ENCODE peak calls at places on chromosomes 4 and X, in nine cellular contexts. L is mammary epithelial cell; G is keratinocyte; K is adrenal gland; U is neural progenitor cell; X is CD8-positive, alpha-beta T cell; T is esophagus squamous epithelium; P is heart right ventricle; S is GM23248. A is an unnamed sample.

GRCh38 chrX:116872931-116873330 is 410.2 kb upstream of the CT83 start:
- DNase-seq in L (no peak), G (no peak), K (no peak), U (no peak), X (no peak), T (no peak), P (no peak), S (peak), A (peak)

GRCh38 chrX:148380107-148380506 is 120.3 kb upstream of the AFF2 start:
- DNase-seq in L (no peak), G (no peak), K (no peak), U (no peak), X (no peak), T (no peak), P (no peak), S (no peak), A (no peak)

GRCh38 chrX:153869473-153870287 is 16.3 kb downstream of the L1CAM start:
- DNase-seq in L (no peak), G (no peak), K (no peak), U (no peak), X (no peak), T (no peak), P (no peak), S (no peak), A (no peak)

GRCh38 chrX:51614353-51614752 is 4.4 kb downstream of the CENPVL3 start:
- DNase-seq in L (peak), G (no peak), K (no peak), U (peak), X (no peak), T (no peak), P (no peak), S (peak), A (peak)

GRCh38 chr4:156568041-156568440 is 403.6 kb downstream of the PDGFC start:
- DNase-seq in L (peak), G (no peak), K (no peak), U (peak), X (no peak), T (no peak), P (no peak), S (peak), A (no peak)

GRCh38 chr4:73446336-73446938 is 10.4 kb downstream of the AFP start:
- DNase-seq in L (peak), G (peak), K (peak), U (peak), X (no peak), T (no peak), P (no peak), S (peak), A (peak)

GRCh38 chr4:122764808-122765189 is 32.3 kb downstream of the BBS12 start:
- DNase-seq in L (peak), G (no peak), K (no peak), U (no peak), X (no peak), T (no peak), P (no peak), S (peak), A (no peak)

GRCh38 chr4:172688536-172688935 is 480.1 kb upstream of the GALNT7 start:
- DNase-seq in L (no peak), G (no peak), K (no peak), U (no peak), X (no peak), T (no peak), P (no peak), S (no peak), A (no peak)

GRCh38 chrX:115367455-115367854 is 77.9 kb downstream of the LUZP4 start:
- DNase-seq in L (peak), G (no peak), K (no peak), U (no peak), X (no peak), T (no peak), P (no peak), S (peak), A (peak)

GRCh38 chrX:9885150-9885549 is 82.0 kb upstream of the CLDN34 start:
- DNase-seq in L (no peak), G (no peak), K (peak), U (peak), X (peak), T (no peak), P (peak), S (peak), A (peak)

GRCh38 chr4:1604181-1604705 is 79.9 kb downstream of the FAM53A start:
- DNase-seq in L (no peak), G (no peak), K (no peak), U (no peak), X (no peak), T (no peak), P (no peak), S (peak), A (no peak)

GRCh38 chr4:76210502-76210901 is 3.1 kb downstream of the SCARB2 start:
- DNase-seq in L (no peak), G (no peak), K (no peak), U (no peak), X (no peak), T (no peak), P (no peak), S (peak), A (no peak)

GRCh38 chr4:1714303-1715001 is 2.3 kb upstream of the SLBP start:
- DNase-seq in L (no peak), G (no peak), K (no peak), U (no peak), X (no peak), T (no peak), P (no peak), S (peak), A (no peak)

GRCh38 chr4:25903905-25904747 is 9.9 kb upstream of the SMIM20 start:
- DNase-seq in L (no peak), G (no peak), K (no peak), U (no peak), X (no peak), T (no peak), P (no peak), S (peak), A (no peak)

GRCh38 chr4:25904748-25905082 is 9.3 kb upstream of the SMIM20 start:
- DNase-seq in L (no peak), G (no peak), K (no peak), U (no peak), X (no peak), T (no peak), P (no peak), S (no peak), A (no peak)

GRCh38 chr4:25896782-25897539 is 17.1 kb upstream of the SMIM20 start:
- DNase-seq in L (no peak), G (no peak), K (no peak), U (no peak), X (no peak), T (no peak), P (no peak), S (no peak), A (no peak)

GRCh38 chr4:25900310-25900709 is 13.7 kb upstream of the SMIM20 start:
- DNase-seq in L (no peak), G (no peak), K (no peak), U (no peak), X (no peak), T (no peak), P (no peak), S (peak), A (no peak)

GRCh38 chr4:25900901-25901500 is 13.0 kb upstream of the SMIM20 start:
- DNase-seq in L (no peak), G (no peak), K (no peak), U (no peak), X (no peak), T (no peak), P (no peak), S (no peak), A (no peak)
- H3K4me3 ChIP-seq in L (no peak), G (no peak), K (no peak), U (no peak), X (no peak), T (no peak), P (no peak), S (no peak), A (no peak)

GRCh38 chr4:140735779-140736391 is 20.3 kb downstream of the TBC1D9 start:
- DNase-seq in L (no peak), G (no peak), K (no peak), U (no peak), X (no peak), T (no peak), P (no peak), S (no peak), A (no peak)
- H3K27ac ChIP-seq in L (no peak), G (no peak), K (no peak), U (no peak), X (no peak), T (no peak), P (no peak), S (no peak), A (no peak)

GRCh38 chr4:385934-386707 is 48.5 kb downstream of the ZNF141 start:
- DNase-seq in L (no peak), G (no peak), K (no peak), U (no peak), X (no peak), T (no peak), P (no peak), S (no peak), A (no peak)

GRCh38 chr4:384311-385010 is 46.8 kb downstream of the ZNF141 start:
- DNase-seq in L (no peak), G (no peak), K (no peak), U (no peak), X (no peak), T (no peak), P (no peak), S (no peak), A (no peak)

GRCh38 chr4:386708-387105 is 49.1 kb downstream of the ZNF141 start:
- DNase-seq in L (no peak), G (no peak), K (no peak), U (no peak), X (no peak), T (no peak), P (no peak), S (no peak), A (no peak)
- H3K4me3 ChIP-seq in L (no peak), G (no peak), K (no peak), U (no peak), X (peak), T (no peak), P (no peak), S (no peak), A (peak)

GRCh38 chr4:7862561-7863200 is 77.0 kb downstream of the AFAP1 start:
- DNase-seq in L (no peak), G (no peak), K (no peak), U (peak), X (no peak), T (no peak), P (no peak), S (no peak), A (no peak)
- H3K27ac ChIP-seq in L (no peak), G (no peak), K (no peak), U (peak), X (no peak), T (peak), P (no peak), S (peak), A (no peak)

DNA sequence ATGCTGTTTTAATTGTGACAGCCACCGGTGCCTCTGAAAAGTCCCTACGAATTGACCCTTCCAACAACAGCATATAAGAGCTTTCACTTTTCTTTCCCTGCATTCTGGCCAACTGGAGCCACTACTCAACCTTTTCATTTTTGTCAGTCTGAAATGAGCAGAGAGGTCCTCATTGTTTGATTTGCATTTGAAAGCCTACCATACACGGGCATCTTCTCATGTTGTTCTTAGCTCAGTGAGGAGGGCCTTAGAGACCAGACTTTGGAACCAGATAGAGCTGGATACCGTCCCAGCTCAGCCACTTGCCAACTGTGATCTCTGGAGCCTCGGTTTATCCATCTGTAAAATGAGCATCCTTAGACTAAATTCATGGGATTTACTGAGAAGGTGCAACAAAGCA is 16.9 kb upstream of the TMSB4X start:
- DNase-seq in L (no peak), G (no peak), K (no peak), U (no peak), X (no peak), T (no peak), P (no peak), S (no peak), A (no peak)
- H3K4me3 ChIP-seq in L (no peak), G (no peak), K (no peak), U (no peak), X (peak), T (no peak), P (no peak), S (no peak), A (no peak)

DNA sequence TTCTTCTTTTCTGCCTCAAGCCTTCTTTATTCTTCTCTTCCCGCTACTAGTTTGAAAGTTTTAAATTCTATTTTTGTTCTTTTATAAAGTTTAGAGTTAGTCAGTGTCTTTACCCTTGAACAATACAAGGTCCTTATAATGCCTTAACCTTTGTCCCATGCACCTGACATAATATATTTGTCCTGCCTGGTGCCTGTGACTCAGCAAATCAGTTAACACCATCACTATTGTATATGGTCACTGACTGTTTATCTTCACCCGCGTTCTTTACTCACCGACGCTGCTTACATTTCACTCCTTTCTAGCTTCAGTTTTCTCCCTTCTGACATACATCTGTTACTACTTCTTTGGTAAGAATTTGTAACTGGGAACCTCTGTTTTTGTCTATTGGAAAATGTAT is 5.7 kb downstream of the SMIM20 start:
- DNase-seq in L (no peak), G (no peak), K (no peak), U (no peak), X (no peak), T (no peak), P (no peak), S (no peak), A (no peak)
- H3K27ac ChIP-seq in L (no peak), G (no peak), K (no peak), U (peak), X (no peak), T (no peak), P (no peak), S (no peak), A (no peak)

GRCh38 chr4:10897076-10897475 is 212.5 kb upstream of the CLNK start:
- DNase-seq in L (no peak), G (no peak), K (no peak), U (no peak), X (no peak), T (no peak), P (no peak), S (no peak), A (no peak)

GRCh38 chr4:10891866-10892265 is 207.3 kb upstream of the CLNK start:
- DNase-seq in L (no peak), G (no peak), K (no peak), U (peak), X (no peak), T (no peak), P (no peak), S (no peak), A (no peak)

GRCh38 chr4:10889819-10890218 is 205.3 kb upstream of the CLNK start:
- DNase-seq in L (no peak), G (no peak), K (no peak), U (no peak), X (no peak), T (no peak), P (no peak), S (no peak), A (no peak)

GRCh38 chr4:10898072-10898471 is 213.5 kb upstream of the CLNK start:
- DNase-seq in L (no peak), G (no peak), K (no peak), U (no peak), X (no peak), T (no peak), P (no peak), S (no peak), A (no peak)

DNA sequence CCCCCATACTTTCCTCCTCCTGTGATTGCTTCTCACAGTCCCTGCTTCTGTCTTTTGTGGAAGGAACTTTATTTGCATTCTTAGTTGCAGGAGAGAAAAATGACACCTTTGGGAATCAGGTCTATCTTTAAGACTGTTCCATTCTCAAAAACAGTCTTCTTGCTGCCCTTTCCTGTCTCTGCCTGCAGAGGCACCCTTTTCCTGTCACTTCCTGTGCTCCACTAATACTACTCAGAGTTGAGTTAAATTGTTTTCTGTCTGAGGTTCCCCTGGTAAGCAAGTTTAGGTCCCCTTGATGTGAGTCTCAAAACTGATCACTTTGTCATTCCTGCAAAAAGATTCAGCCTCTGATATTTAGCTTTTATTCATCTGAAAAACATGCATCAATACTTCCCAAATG is 208.8 kb upstream of the CLNK start:
- DNase-seq in L (peak), G (no peak), K (no peak), U (peak), X (no peak), T (no peak), P (no peak), S (no peak), A (no peak)
- H3K4me3 ChIP-seq in L (no peak), G (no peak), K (no peak), U (no peak), X (no peak), T (no peak), P (no peak), S (no peak), A (no peak)

GRCh38 chr4:3073158-3074077 is 920 bp downstream of the HTT-AS start:
- DNase-seq in L (no peak), G (no peak), K (no peak), U (peak), X (no peak), T (no peak), P (peak), S (no peak), A (no peak)
- H3K27ac ChIP-seq in L (no peak), G (no peak), K (no peak), U (no peak), X (peak), T (peak), P (no peak), S (no peak), A (no peak)

DNA sequence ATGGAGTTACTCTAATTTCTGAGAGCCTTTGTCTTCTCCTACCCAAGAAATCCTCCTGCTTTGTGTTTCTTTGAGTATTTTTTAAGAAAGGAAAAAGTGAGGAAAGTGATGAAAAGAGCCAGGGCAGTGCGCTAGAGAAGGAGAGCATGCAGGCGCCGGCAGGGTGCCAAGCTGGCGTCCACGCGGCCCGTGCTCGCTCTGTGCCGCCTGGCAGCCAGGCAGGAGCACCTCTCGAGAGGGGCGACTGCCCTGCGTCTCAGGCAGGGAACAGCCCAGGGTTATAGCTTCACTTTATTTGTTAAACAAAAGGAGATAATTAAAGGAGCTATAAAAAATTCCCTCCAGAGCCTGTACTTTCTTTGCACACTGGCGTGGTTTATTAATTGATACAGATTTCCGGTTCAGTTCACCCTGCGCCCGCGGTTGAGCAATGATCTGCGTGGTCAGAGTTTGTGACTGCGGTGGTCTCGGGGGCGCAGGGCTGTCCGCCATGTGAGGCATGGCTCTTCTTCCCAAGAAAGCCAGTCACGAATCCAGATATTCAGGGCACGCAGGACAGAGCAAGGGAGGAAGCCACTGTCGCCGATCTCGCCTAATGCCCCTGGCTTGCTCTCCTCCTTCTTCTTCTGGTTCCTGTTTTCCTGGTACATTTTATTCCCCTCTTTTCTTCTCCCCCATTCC is 110.7 kb upstream of the PAQR3 start:
- DNase-seq in L (no peak), G (no peak), K (no peak), U (no peak), X (no peak), T (no peak), P (no peak), S (peak), A (no peak)
- H3K4me3 ChIP-seq in L (no peak), G (no peak), K (no peak), U (no peak), X (no peak), T (no peak), P (no peak), S (peak), A (no peak)